ENCODE peak calls at places on chromosome 16, in six cellular contexts. W, H, E, Q, F and X are unnamed samples. For H3K9me3, the result is how much of the 10 kb centered on the place peaks cover.

GRCh38 chr16:59878999-59879398 is 1144.9 kb upstream of the GOT2 start:
- DNase-seq in F (no peak), E (no peak), Q (no peak), H (no peak), W (no peak), X (no peak)

GRCh38 chr16:4538386-4539235 is at the start of gene CDIP1:
- DNase-seq in W (peak), E (peak), H (peak), F (peak), Q (peak), X (peak)

GRCh38 chr16:84985079-84986065 is 26.0 kb downstream of the ZDHHC7 start:
- DNase-seq in W (peak), E (no peak), H (no peak), Q (no peak), F (no peak), X (no peak)

GRCh38 chr16:64412578-64413280 is 709.1 kb downstream of the CDH11 start:
- DNase-seq in F (no peak), H (no peak), Q (peak), E (no peak), W (peak), X (no peak)

GRCh38 chr16:76941091-76941490 is 249.9 kb upstream of the MON1B start:
- DNase-seq in E (no peak), W (no peak), H (no peak), F (no peak), Q (no peak), X (no peak)

GRCh38 chr16:27428035-27428785 is 26.2 kb downstream of the IL21R start:
- DNase-seq in H (no peak), W (no peak), Q (no peak), E (peak), F (no peak), X (no peak)

GRCh38 chr16:25135239-25135878 is 23.8 kb downstream of the LCMT1 start:
- DNase-seq in F (no peak), W (no peak), E (no peak), H (no peak), Q (no peak), X (no peak)

GRCh38 chr16:66695935-66696668 is 441 bp downstream of the CMTM4 start:
- DNase-seq in W (peak), H (peak), E (no peak), F (peak), Q (no peak), X (peak)

GRCh38 chr16:50771366-50771765 is 29.5 kb downstream of the CYLD start:
- DNase-seq in E (no peak), Q (no peak), F (no peak), W (no peak), H (no peak), X (no peak)

GRCh38 chr16:85462405-85463227 is 150.5 kb upstream of the GSE1 start:
- DNase-seq in Q (peak), H (peak), F (peak), E (no peak), W (peak), X (peak)

GRCh38 chr16:24418729-24419128 is 120.6 kb upstream of the RBBP6 start:
- DNase-seq in E (no peak), W (no peak), F (no peak), Q (no peak), H (no peak), X (no peak)

GRCh38 chr16:75238132-75238852 is 13.1 kb downstream of the BCAR1 start:
- DNase-seq in E (peak), H (peak), W (peak), Q (peak), F (no peak), X (peak)

GRCh38 chr16:15770512-15770911 is 86.3 kb downstream of the MYH11 start:
- DNase-seq in W (no peak), E (no peak), F (no peak), H (no peak), Q (no peak), X (no peak)

GRCh38 chr16:50603206-50604064 is 55.2 kb downstream of the NKD1 start:
- DNase-seq in H (no peak), F (no peak), E (no peak), Q (peak), W (no peak), X (peak)

GRCh38 chr16:50692999-50693781 is at the start of gene NOD2:
- DNase-seq in H (peak), F (no peak), W (peak), Q (no peak), E (no peak), X (peak)

GRCh38 chr16:59635674-59636073 is 901.6 kb upstream of the GOT2 start:
- DNase-seq in E (no peak), Q (no peak), F (no peak), H (no peak), W (no peak), X (no peak)

GRCh38 chr16:82156761-82157654 is 13.0 kb downstream of the MPHOSPH6 start:
- DNase-seq in H (no peak), F (no peak), E (no peak), W (peak), Q (no peak), X (no peak)

GRCh38 chr16:74749291-74750055 is 25.1 kb downstream of the FA2H start:
- DNase-seq in F (no peak), Q (no peak), E (no peak), W (no peak), H (no peak), X (no peak)

GRCh38 chr16:21101631-21102420 is 48.8 kb downstream of the DNAH3 start:
- DNase-seq in E (peak), Q (no peak), W (peak), F (no peak), H (peak), X (peak)

GRCh38 chr16:56939801-56940200 is 7.9 kb downstream of the HERPUD1 start:
- DNase-seq in W (no peak), H (no peak), E (no peak), F (no peak), Q (no peak), X (no peak)

GRCh38 chr16:83365166-83365565 is 442.6 kb upstream of the HSBP1 start:
- DNase-seq in E (no peak), H (no peak), W (no peak), F (no peak), Q (no peak), X (no peak)

GRCh38 chr16:66596986-66597848 is 7.3 kb upstream of the CMTM3 start:
- DNase-seq in W (no peak), H (no peak), E (no peak), Q (no peak), F (no peak), X (no peak)

GRCh38 chr16:16027728-16028310 is 78.4 kb downstream of the ABCC1 start:
- DNase-seq in Q (no peak), H (peak), F (no peak), W (no peak), E (no peak), X (no peak)

GRCh38 chr16:30131869-30132475 is 9.0 kb upstream of the MAPK3 start:
- DNase-seq in H (no peak), Q (no peak), E (no peak), F (no peak), W (no peak), X (no peak)

GRCh38 chr16:4511441-4512082 is 27.0 kb downstream of the CDIP1 start:
- DNase-seq in H (peak), Q (peak), F (peak), W (peak), E (no peak), X (no peak)

GRCh38 chr16:17282247-17282646 is 188.5 kb downstream of the XYLT1 start:
- DNase-seq in F (no peak), Q (no peak), E (no peak), H (no peak), W (no peak), X (no peak)

GRCh38 chr16:82329070-82329469 is 159.0 kb upstream of the MPHOSPH6 start:
- DNase-seq in H (no peak), F (no peak), Q (no peak), E (no peak), W (no peak), X (no peak)

GRCh38 chr16:799948-800833 is at the start of gene GNG13:
- DNase-seq in F (no peak), Q (no peak), W (no peak), E (no peak), H (no peak), X (no peak)

GRCh38 chr16:84223456-84223855 is 16.4 kb downstream of the KCNG4 start:
- DNase-seq in Q (no peak), W (no peak), E (no peak), H (no peak), F (no peak), X (no peak)

GRCh38 chr16:78478267-78478821 is 378.9 kb downstream of the WWOX start:
- DNase-seq in E (no peak), H (no peak), Q (no peak), W (no peak), F (no peak), X (no peak)

GRCh38 chr16:58459344-58460218 is 40.4 kb upstream of the NDRG4 start:
- DNase-seq in F (no peak), E (no peak), W (peak), Q (peak), H (no peak), X (no peak)

DNA sequence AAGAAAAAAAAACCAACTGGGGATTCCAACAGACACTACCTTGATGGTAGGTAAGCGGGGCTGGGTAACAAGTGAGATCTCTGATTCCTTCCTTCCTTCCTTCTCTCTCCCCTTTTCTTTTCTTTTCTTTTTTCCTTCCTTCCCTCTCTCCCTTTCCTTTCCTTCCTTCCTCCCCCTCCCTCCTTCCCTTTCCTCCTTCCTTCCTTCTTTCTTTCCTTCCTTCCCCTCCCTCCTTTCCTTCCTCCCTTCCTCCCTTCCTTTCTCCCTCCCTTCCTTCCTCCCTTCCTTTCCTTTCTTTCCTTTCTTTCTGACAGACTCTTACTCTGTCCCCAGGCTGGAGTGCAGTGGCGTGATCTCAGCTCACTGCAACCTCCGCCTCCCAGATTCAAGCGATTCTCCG is 20.0 kb downstream of the OR2C1 start:
- DNase-seq in E (no peak), H (no peak), F (no peak), W (no peak), Q (no peak), X (no peak)
- H3K9me3 ChIP-seq in E (half or more), H (under half), F (half or more), W (under half), Q (under half), X (under half)

GRCh38 chr16:3458852-3459361 is 15.4 kb downstream of the NAA60 start:
- DNase-seq in Q (no peak), F (peak), H (peak), W (no peak), E (no peak), X (no peak)
- H3K4me3 ChIP-seq in Q (peak), F (peak), H (peak), W (peak), E (peak), X (peak)

DNA sequence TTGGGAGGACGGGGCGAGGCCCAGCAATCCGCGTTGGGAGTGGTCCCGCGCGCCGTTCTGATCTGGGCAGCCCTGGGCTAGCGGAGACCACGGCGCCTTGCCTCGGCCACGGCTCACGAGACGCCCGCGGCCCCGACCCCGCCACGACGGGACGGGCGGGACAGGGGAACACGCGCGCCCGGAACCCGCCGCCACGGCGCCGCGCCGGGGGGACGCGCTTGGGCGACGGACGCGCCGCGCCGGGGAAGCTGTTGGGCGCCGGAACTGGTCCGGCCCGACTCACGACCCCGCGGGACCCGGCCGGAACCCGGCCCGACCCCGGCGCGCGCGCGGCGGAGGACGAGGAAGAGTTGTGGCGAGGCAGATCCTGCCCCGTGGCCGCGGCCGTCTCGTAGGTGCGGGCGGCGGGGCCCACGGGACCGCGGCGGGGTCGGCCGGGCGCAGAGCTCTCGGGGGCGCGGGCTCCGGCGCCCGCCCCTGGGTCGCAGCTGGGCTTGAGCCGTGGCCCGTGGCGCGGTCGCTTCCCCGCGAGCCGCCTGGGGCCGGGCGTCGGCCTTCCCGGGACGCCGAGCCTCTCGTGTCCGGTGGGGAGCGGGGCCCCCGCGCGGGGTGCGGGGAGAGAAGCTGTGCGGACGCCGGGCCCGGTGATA is at the start of gene ACSF3:
- DNase-seq in E (no peak), H (peak), W (peak), Q (peak), F (peak), X (peak)
- TF ChIP-seq POLR2A in E (no peak), H (no peak), W (peak), Q (no peak), F (no peak), X (no peak)

GRCh38 chr16:73142069-73142880 is 94.3 kb upstream of the ZFHX3 start:
- DNase-seq in H (no peak), F (no peak), W (peak), E (no peak), Q (no peak), X (no peak)
- H3K9me3 ChIP-seq in H (under half), F (under half), W (under half), E (under half), Q (under half), X (under half)

DNA sequence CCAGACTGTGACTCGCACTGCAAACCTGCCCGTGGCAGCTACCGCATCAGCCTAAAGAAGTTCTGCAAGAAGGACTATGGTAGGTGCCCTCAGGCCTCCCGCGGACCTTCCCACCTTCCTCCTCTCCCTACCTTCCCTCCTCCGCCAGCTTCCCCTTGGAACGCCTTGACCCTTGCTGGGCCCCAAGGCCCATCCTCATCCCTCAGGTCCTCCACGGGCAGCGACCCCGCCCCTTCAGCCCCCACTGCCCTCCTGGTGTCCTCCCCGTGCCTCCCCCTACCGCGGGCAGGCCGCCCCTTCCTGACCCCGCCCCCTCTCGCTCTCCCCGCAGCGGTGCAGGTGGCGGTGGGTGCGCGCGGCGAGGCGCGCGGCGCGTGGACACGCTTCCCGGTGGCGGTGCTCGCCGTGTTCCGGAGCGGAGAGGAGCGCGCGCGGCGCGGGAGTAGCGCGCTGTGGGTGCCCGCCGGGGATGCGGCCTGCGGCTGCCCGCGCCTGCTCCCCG is 1.5 kb upstream of the TBC1D24 start:
- DNase-seq in E (no peak), W (no peak), F (no peak), Q (no peak), H (no peak), X (no peak)
- H3K4me3 ChIP-seq in E (peak), W (peak), F (no peak), Q (no peak), H (peak), X (no peak)

GRCh38 chr16:11145173-11145820 is 110.7 kb downstream of the SOCS1 start:
- DNase-seq in E (no peak), H (no peak), W (no peak), F (peak), Q (peak), X (peak)
- TF ChIP-seq POLR2A in E (no peak), H (no peak), W (no peak), F (no peak), Q (no peak), X (no peak)

DNA sequence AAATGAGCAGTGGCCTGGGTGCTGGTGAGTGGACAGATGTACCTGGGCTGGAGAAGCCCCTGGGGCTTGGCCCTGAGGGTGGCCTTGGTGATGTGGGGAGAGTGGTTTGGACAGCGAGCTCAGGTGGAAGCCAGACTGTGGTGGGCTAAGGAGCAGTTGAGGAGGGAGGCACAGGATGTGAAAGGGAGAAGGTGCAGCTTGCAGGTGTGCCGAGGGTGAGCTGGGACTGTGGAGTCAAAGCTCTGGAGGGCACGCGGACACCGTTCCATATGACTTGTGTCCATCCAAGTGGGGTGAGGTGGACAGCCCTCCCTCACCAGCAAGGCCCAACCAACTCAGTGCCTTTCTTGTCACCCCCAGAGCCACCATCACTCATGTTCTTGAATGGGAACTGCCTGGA is 170.8 kb upstream of the ZNF267 start:
- DNase-seq in Q (no peak), F (no peak), E (no peak), W (no peak), H (no peak), X (no peak)
- H3K9me3 ChIP-seq in Q (under half), F (under half), E (under half), W (under half), H (under half), X (under half)

GRCh38 chr16:49528564-49529150 is 155.1 kb downstream of the C16orf78 start:
- DNase-seq in E (no peak), H (no peak), W (no peak), F (no peak), Q (peak), X (no peak)

GRCh38 chr16:49526966-49527365 is 153.4 kb downstream of the C16orf78 start:
- DNase-seq in H (no peak), Q (no peak), E (no peak), F (no peak), W (no peak), X (no peak)

GRCh38 chr16:49528035-49528434 is 154.4 kb downstream of the C16orf78 start:
- DNase-seq in Q (no peak), W (peak), F (no peak), H (no peak), E (no peak), X (no peak)

GRCh38 chr16:49529646-49530045 is 156.0 kb downstream of the C16orf78 start:
- DNase-seq in Q (no peak), W (no peak), F (no peak), H (no peak), E (no peak), X (no peak)

GRCh38 chr16:49527621-49528020 is 154.0 kb downstream of the C16orf78 start:
- DNase-seq in W (no peak), H (no peak), E (no peak), Q (peak), F (no peak), X (no peak)
- H3K4me3 ChIP-seq in W (no peak), H (peak), E (peak), Q (no peak), F (no peak), X (peak)